ENCODE peak calls at places on chromosomes 5 and 9, in nine cellular contexts. Q is IMR-90, T is PC-9, I is neural progenitor cell, S is upper lobe of right lung, E is psoas muscle, N is cardiac muscle cell, J is GM23338, A is HCT116. H is an unnamed sample.

GRCh38 chr9:96467784-96468183 is 17.8 kb downstream of the HABP4 start:
- DNase-seq in Q (no peak), T (no peak), I (no peak), S (no peak), E (no peak), N (no peak), J (no peak), A (no peak), H (no peak)

GRCh38 chr5:57989378-57989777 is 470.5 kb downstream of the PLK2 start:
- DNase-seq in Q (peak; percentile 56), T (peak; percentile 48), I (no peak), S (no peak), E (no peak), N (no peak), J (no peak), A (no peak), H (no peak)

GRCh38 chr9:117343416-117343815 is 71.4 kb downstream of the ASTN2 start:
- DNase-seq in Q (no peak), T (no peak), I (no peak), S (no peak), E (no peak), N (no peak), J (no peak), A (no peak), H (no peak)

GRCh38 chr5:3656803-3657202 is 61.2 kb downstream of the IRX1 start:
- DNase-seq in Q (no peak), T (no peak), I (no peak), S (peak; percentile 33), E (no peak), N (no peak), J (no peak), A (no peak), H (no peak)

GRCh38 chr5:132821350-132821749 is 8.2 kb downstream of the SOWAHA start:
- DNase-seq in Q (no peak), T (no peak), I (no peak), S (no peak), E (no peak), N (no peak), J (no peak), A (no peak), H (no peak)

GRCh38 chr9:128607642-128608350 is 48.9 kb downstream of the DYNC2I2 start:
- DNase-seq in Q (peak; percentile 7), T (no peak), I (no peak), S (no peak), E (peak; percentile 87), N (no peak), J (no peak), A (no peak), H (peak; percentile 80)

GRCh38 chr5:177304392-177305119 is 957 bp downstream of the PRELID1 start:
- DNase-seq in Q (peak; percentile 12), T (no peak), I (no peak), S (no peak), E (no peak), N (no peak), J (no peak), A (no peak), H (no peak)

GRCh38 chr5:1316941-1317340 is 22.1 kb upstream of the TERT start:
- DNase-seq in Q (no peak), T (no peak), I (no peak), S (peak; percentile 39), E (no peak), N (no peak), J (no peak), A (no peak), H (no peak)

GRCh38 chr9:106731910-106732309 is 131.1 kb upstream of the ZNF462 start:
- DNase-seq in Q (no peak), T (no peak), I (peak; percentile 5), S (no peak), E (no peak), N (no peak), J (no peak), A (no peak), H (no peak)

GRCh38 chr9:121299467-121300282 is 31.7 kb downstream of the GSN start:
- DNase-seq in Q (no peak), T (no peak), I (peak; percentile 77), S (peak; percentile 80), E (peak; percentile 79), N (peak; percentile 61), J (peak; percentile 47), A (no peak), H (peak; percentile 93)

GRCh38 chr9:133771486-133772482 is 33.6 kb upstream of the SARDH start:
- DNase-seq in Q (no peak), T (no peak), I (no peak), S (peak; percentile 62), E (peak; percentile 9), N (no peak), J (no peak), A (no peak), H (no peak)

GRCh38 chr5:178282391-178282790 is 49.8 kb upstream of the PHYKPL start:
- DNase-seq in Q (no peak), T (no peak), I (no peak), S (no peak), E (no peak), N (no peak), J (no peak), A (no peak), H (no peak)

GRCh38 chr9:96651626-96652025 is 3.5 kb downstream of the PRXL2C start:
- DNase-seq in Q (peak; percentile 51), T (no peak), I (no peak), S (no peak), E (no peak), N (peak; percentile 13), J (peak; percentile 12), A (no peak), H (no peak)

GRCh38 chr5:87252283-87252605 is 15.4 kb upstream of the RASA1 start:
- DNase-seq in Q (no peak), T (no peak), I (no peak), S (no peak), E (no peak), N (no peak), J (no peak), A (no peak), H (no peak)

GRCh38 chr5:78642701-78643100 is 5.9 kb downstream of the LHFPL2 start:
- DNase-seq in Q (no peak), T (no peak), I (no peak), S (no peak), E (no peak), N (no peak), J (no peak), A (no peak), H (no peak)

GRCh38 chr5:55406292-55406691 is 98.5 kb downstream of the MTREX start:
- DNase-seq in Q (no peak), T (peak; percentile 49), I (no peak), S (no peak), E (no peak), N (no peak), J (peak; percentile 11), A (no peak), H (no peak)

DNA sequence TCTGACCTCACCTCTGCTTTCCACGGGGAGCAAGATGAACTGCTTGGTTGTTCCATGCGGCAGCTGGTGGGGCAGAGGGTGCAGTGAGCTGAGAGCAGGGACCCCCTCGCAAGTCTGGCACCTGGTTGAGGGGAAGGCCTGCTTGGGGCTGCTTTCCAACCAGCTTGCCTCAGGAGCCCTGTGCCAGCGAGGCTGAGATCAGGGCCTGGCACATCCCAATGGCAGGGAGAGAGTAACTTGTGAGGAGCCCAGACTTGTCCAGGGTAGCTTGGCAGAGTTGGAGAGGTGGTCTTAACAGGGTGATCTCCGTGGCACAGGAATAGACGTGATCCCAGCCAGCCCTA is 68.9 kb downstream of the IQGAP2 start:
- DNase-seq in Q (no peak), T (no peak), I (no peak), S (no peak), E (no peak), N (no peak), J (no peak), A (no peak), H (no peak)
- H3K36me3 ChIP-seq in Q (no peaks in the 10 kb centered on the region), T (no peaks in the 10 kb centered on the region), I (no peaks in the 10 kb centered on the region), S (no peaks in the 10 kb centered on the region), E (no peaks in the 10 kb centered on the region), N (no peaks in the 10 kb centered on the region), J (no peaks in the 10 kb centered on the region), A (no peaks in the 10 kb centered on the region), H (no peaks in the 10 kb centered on the region)

GRCh38 chr9:86099695-86100364 is 472 bp upstream of the GOLM1 start:
- DNase-seq in Q (peak; percentile 57), T (no peak), I (peak; percentile 56), S (no peak), E (peak; percentile 26), N (peak; percentile 49), J (peak; percentile 71), A (peak; percentile 57), H (peak; percentile 32)
- TF ChIP-seq CTCF in Q (no peak), T (no peak), I (no peak), S (no peak), E (no peak), N (peak; percentile 13), J (peak; percentile 18), A (no peak), H (no peak)

DNA sequence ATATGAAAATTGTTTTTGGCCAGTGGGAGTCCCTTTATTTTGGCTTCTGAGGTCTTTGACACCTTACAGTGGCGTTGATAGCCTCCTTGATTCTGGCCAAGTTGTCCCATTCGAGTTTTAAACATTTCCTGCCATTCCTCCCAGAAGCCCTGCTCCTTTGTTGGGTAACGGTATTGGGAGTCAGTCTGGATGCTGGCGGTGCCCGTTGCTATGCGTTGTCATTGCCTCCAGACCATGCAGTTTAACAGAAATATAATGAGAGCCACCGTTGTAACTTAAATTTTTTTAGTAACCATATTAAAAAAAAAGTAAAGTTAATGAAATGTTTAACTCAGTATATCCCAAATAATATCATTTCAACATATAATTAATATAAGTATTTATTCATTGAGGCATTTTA is 35.0 kb downstream of the GALNT12 start:
- DNase-seq in Q (no peak), T (no peak), I (no peak), S (no peak), E (no peak), N (no peak), J (no peak), A (no peak), H (no peak)
- H3K36me3 ChIP-seq in Q (no peaks in the 10 kb centered on the region), T (peaks cover 11% of the 10 kb centered on the region), I (no peaks in the 10 kb centered on the region), S (no peaks in the 10 kb centered on the region), E (no peaks in the 10 kb centered on the region), N (no peaks in the 10 kb centered on the region), J (no peaks in the 10 kb centered on the region), A (peaks cover 2% of the 10 kb centered on the region), H (no peaks in the 10 kb centered on the region)

GRCh38 chr9:4224181-4224580 is 75.7 kb downstream of the GLIS3 start:
- DNase-seq in Q (no peak), T (no peak), I (no peak), S (no peak), E (no peak), N (no peak), J (no peak), A (no peak), H (no peak)

GRCh38 chr9:4228142-4228541 is 71.7 kb downstream of the GLIS3 start:
- DNase-seq in Q (no peak), T (no peak), I (no peak), S (no peak), E (no peak), N (no peak), J (no peak), A (no peak), H (no peak)

GRCh38 chr9:4223434-4223833 is 76.4 kb downstream of the GLIS3 start:
- DNase-seq in Q (no peak), T (no peak), I (no peak), S (no peak), E (no peak), N (no peak), J (no peak), A (no peak), H (no peak)

GRCh38 chr9:4226331-4227250 is 73.3 kb downstream of the GLIS3 start:
- DNase-seq in Q (peak; percentile 16), T (no peak), I (no peak), S (no peak), E (no peak), N (no peak), J (peak; percentile 16), A (no peak), H (no peak)

GRCh38 chr9:4225291-4226119 is 74.4 kb downstream of the GLIS3 start:
- DNase-seq in Q (peak; percentile 95), T (peak; percentile 64), I (no peak), S (no peak), E (no peak), N (no peak), J (peak; percentile 8), A (peak; percentile 62), H (no peak)
- TF ChIP-seq CTCF in Q (peak; percentile 40), T (no peak), I (peak; percentile 13), S (no peak), E (no peak), N (no peak), J (peak; percentile 44), A (peak; percentile 53), H (no peak)

H was measured in left ventricle myocardium inferior.